ENCODE peak calls at places on chromosomes 5 and 9, in five cellular contexts. Z is A549, L is tibial nerve, G is fibroblast of pulmonary artery, H is IMR-90. E is an unnamed sample.

GRCh38 chr5:56112526-56113121 is 117.9 kb upstream of the IL6ST start:
- DNase-seq in G (peak), Z (peak), H (peak), L (no peak), E (no peak)

GRCh38 chr5:173123416-173123815 is 20.9 kb upstream of the BNIP1 start:
- DNase-seq in Z (peak), H (peak), G (peak), L (no peak), E (peak)

GRCh38 chr5:167982-168660 is 23.2 kb upstream of the LRRC14B start:
- DNase-seq in Z (no peak), L (no peak), G (peak), H (peak), E (peak)

GRCh38 chr9:120642129-120642528 is 62.2 kb upstream of the CDK5RAP2 start:
- DNase-seq in Z (no peak), L (no peak), H (peak), G (no peak), E (no peak)

GRCh38 chr9:130243015-130243881 is 22.3 kb upstream of the HMCN2 start:
- DNase-seq in G (peak), L (peak), Z (peak), H (peak), E (peak)

GRCh38 chr9:137669261-137669672 is 50.5 kb downstream of the EHMT1 start:
- DNase-seq in H (no peak), L (no peak), G (no peak), Z (peak), E (no peak)

GRCh38 chr5:133799556-133799955 is 168.9 kb downstream of the C5orf15 start:
- DNase-seq in Z (no peak), G (no peak), H (no peak), L (no peak), E (no peak)

GRCh38 chr9:134626141-134626423 is 15.5 kb upstream of the COL5A1 start:
- DNase-seq in Z (no peak), G (no peak), L (no peak), H (no peak), E (no peak)

GRCh38 chr5:172414618-172415599 is 39.4 kb downstream of the SH3PXD2B start:
- DNase-seq in G (no peak), L (peak), H (no peak), Z (no peak), E (peak)

GRCh38 chr9:15158019-15158418 is 149.0 kb downstream of the TTC39B start:
- DNase-seq in G (no peak), H (no peak), Z (no peak), L (no peak), E (peak)

GRCh38 chr9:108439967-108440366 is 415.8 kb downstream of the ACTL7B start:
- DNase-seq in G (peak), H (peak), Z (no peak), L (no peak), E (peak)

DNA sequence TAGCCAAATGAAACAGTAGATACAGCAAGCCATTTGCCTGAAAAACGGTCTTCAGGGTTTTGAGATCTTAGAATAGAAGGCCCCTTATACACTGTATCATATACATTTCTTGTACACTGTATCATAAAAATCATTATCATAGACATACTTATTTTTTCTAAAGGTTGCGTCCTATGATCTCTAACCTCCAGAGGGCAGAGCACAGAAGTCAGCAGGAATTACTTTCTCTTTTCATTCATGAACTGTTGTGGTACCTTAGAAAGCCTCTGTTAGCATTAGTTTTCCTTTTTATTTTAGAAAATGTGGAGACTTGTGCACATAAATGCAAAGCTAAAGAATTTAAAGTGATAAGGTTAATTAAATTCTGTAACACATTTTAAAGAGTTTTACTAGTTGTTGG is 115.4 kb downstream of the OXCT1 start:
- DNase-seq in L (no peak), H (no peak), Z (no peak), G (no peak), E (no peak)
- TF ChIP-seq CTCF in L (no peak), H (no peak), Z (peak), G (no peak), E (peak)

DNA sequence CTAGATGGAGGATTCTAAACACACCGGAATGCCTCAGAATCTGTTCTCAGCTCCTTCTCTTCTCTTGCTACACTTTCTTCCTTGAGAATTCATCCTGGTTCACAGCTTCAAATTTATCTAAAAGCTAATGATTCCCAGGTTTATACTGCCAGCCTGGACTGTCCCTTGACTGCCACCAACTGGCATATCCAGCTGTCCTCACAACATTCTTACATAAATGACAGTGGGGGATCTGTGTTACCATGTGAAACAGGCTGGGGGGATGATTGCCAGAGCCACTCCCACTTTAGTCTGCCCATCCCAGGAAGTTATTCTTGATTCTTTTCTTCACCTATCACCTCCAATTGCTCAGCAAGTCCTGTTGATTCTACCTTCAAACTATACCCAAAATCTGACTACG is 27.2 kb upstream of the ZFR start:
- DNase-seq in H (no peak), G (no peak), Z (peak), L (no peak), E (no peak)
- TF ChIP-seq CTCF in H (no peak), G (no peak), Z (no peak), L (no peak), E (no peak)

GRCh38 chr9:19371942-19372341 is 8.1 kb downstream of the RPS6 start:
- DNase-seq in G (no peak), L (no peak), H (no peak), Z (peak), E (no peak)
- TF ChIP-seq CTCF in G (peak), L (no peak), H (no peak), Z (no peak), E (no peak)

GRCh38 chr9:68703672-68704071 is 1.4 kb upstream of the PIP5K1B start:
- DNase-seq in Z (no peak), L (no peak), H (no peak), G (no peak), E (no peak)
- TF ChIP-seq CTCF in Z (no peak), L (no peak), H (no peak), G (no peak), E (no peak)